ENCODE peak calls at places on chromosomes 6 and 20, in four cellular contexts. F, P, H and K are unnamed samples. For H3K4me1 and H3K27me3, the result is how much of the 10 kb centered on the place peaks cover.

GRCh38 chr20:61819484-61819846 is 246.2 kb downstream of the TAF4 start:
- DNase-seq in F (no peak), P (no peak), H (no peak), K (no peak)

GRCh38 chr6:5905431-5906339 is 101.0 kb downstream of the NRN1 start:
- DNase-seq in F (peak), P (peak), H (no peak), K (no peak)

GRCh38 chr6:138115191-138115590 is 8.0 kb upstream of the PERP start:
- DNase-seq in F (no peak), P (no peak), H (no peak), K (no peak)

GRCh38 chr6:169188051-169188863 is 65.4 kb downstream of the THBS2 start:
- DNase-seq in F (no peak), P (no peak), H (no peak), K (no peak)

GRCh38 chr6:39289490-39289889 is 24.7 kb downstream of the KCNK17 start:
- DNase-seq in F (no peak), P (no peak), H (no peak), K (no peak)

GRCh38 chr6:32183030-32183429 is 1.0 kb downstream of the AGER start:
- DNase-seq in F (no peak), P (no peak), H (no peak), K (no peak)

GRCh38 chr6:110617057-110617456 is 140.6 kb upstream of the SLC22A16 start:
- DNase-seq in F (no peak), P (no peak), H (no peak), K (no peak)

GRCh38 chr20:50338479-50339195 is 148.0 kb downstream of the CEBPB start:
- DNase-seq in F (no peak), P (no peak), H (no peak), K (no peak)

GRCh38 chr20:56945057-56945456 is 316.0 kb downstream of the TFAP2C start:
- DNase-seq in F (no peak), P (no peak), H (no peak), K (no peak)

GRCh38 chr6:37459981-37460800 is 27.2 kb downstream of the CMTR1 start:
- DNase-seq in F (no peak), P (no peak), H (peak), K (no peak)

GRCh38 chr20:20743511-20744169 is 31.2 kb upstream of the RALGAPA2 start:
- DNase-seq in F (peak), P (peak), H (no peak), K (no peak)

GRCh38 chr6:140960566-140960965 is 1172.2 kb upstream of the GJE1 start:
- DNase-seq in F (no peak), P (no peak), H (no peak), K (no peak)

GRCh38 chr6:26197736-26198625 is 110.8 kb downstream of the HFE start:
- DNase-seq in F (peak), P (no peak), H (no peak), K (peak)

GRCh38 chr20:1832634-1833033 is 62.6 kb upstream of the SIRPA start:
- DNase-seq in F (no peak), P (no peak), H (no peak), K (no peak)

GRCh38 chr20:63044204-63044600 is 37.4 kb upstream of the BHLHE23 start:
- DNase-seq in F (peak), P (peak), H (no peak), K (no peak)

GRCh38 chr6:163146036-163146435 is 268.5 kb upstream of the QKI start:
- DNase-seq in F (no peak), P (no peak), H (no peak), K (no peak)

GRCh38 chr20:41011551-41012067 is 17.0 kb upstream of the TOP1 start:
- DNase-seq in F (no peak), P (no peak), H (no peak), K (no peak)

GRCh38 chr6:80163754-80164187 is 57.3 kb downstream of the BCKDHB start:
- DNase-seq in F (no peak), P (no peak), H (no peak), K (peak)

GRCh38 chr6:119517428-119517827 is 167.9 kb upstream of the MAN1A1 start:
- DNase-seq in F (no peak), P (no peak), H (no peak), K (no peak)

GRCh38 chr6:30926644-30927043 is 5.3 kb downstream of the SFTA2 start:
- DNase-seq in F (no peak), P (no peak), H (no peak), K (no peak)

GRCh38 chr6:111796310-111796918 is 76.8 kb downstream of the FYN start:
- DNase-seq in F (no peak), P (no peak), H (no peak), K (no peak)

GRCh38 chr6:64988148-64988547 is 718.9 kb downstream of the EYS start:
- DNase-seq in F (no peak), P (no peak), H (no peak), K (no peak)

DNA sequence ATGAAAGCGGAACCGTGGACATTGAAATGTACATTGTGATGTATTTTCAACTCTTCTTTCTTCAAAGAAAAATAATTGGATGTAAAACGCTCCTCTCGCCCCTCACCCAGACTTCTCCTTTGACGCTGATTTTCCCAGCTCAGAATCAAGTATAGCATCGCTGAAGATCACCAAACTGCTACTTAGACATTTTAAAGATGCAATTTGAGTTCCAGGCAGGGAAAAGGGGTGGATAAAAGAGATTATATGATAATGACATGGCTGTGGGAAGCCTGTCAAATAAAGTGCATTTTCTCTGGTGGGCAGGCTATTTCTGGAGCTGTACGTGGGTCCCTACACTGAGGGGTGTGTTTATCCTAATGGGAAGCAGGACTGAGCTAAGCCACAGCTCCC is 240.4 kb downstream of the CDC5L start:
- DNase-seq in F (no peak), P (no peak), H (no peak), K (no peak)
- H3K4me1 ChIP-seq in F (under half), P (under half), H (under half), K (under half)

GRCh38 chr6:278494-278893 is 13.8 kb upstream of the DUSP22 start:
- DNase-seq in F (no peak), P (no peak), H (no peak), K (no peak)
- H3K27me3 ChIP-seq in F (under half), P (under half), H (half or more), K (under half)

GRCh38 chr20:10079964-10080363 is 45.2 kb downstream of the ANKEF1 start:
- DNase-seq in F (no peak), P (no peak), H (no peak), K (no peak)

GRCh38 chr20:10077081-10077471 is 42.3 kb downstream of the ANKEF1 start:
- DNase-seq in F (no peak), P (no peak), H (no peak), K (no peak)

GRCh38 chr20:10076126-10077080 is 41.6 kb downstream of the ANKEF1 start:
- DNase-seq in F (no peak), P (no peak), H (no peak), K (no peak)

GRCh38 chr20:10078403-10078802 is 43.6 kb downstream of the ANKEF1 start:
- DNase-seq in F (no peak), P (no peak), H (no peak), K (no peak)

DNA sequence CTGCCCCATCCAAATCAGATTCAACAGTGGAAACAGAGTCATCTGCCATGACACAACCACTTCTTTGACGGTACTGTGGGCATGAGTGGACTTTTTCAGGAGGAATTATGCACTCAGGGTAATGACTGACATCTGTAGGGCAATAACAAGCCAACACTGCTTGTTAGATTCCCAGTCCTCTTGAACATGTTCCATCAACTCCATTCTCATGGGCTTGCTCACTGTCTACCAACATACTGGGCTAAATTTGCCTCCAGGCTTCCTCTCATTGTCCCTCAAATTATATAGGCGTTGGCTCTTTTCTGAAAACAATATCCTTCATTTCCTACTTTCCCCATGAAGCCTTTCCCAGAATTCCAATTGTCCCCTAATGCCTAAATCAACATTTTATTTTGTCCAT is 43.1 kb downstream of the ANKEF1 start:
- DNase-seq in F (no peak), P (no peak), H (no peak), K (no peak)
- H3K27ac ChIP-seq in F (no peak), P (peak), H (no peak), K (no peak)

GRCh38 chr20:46400253-46400652 is 6.2 kb downstream of the ELMO2 start:
- DNase-seq in F (no peak), P (no peak), H (no peak), K (no peak)
- H3K4me1 ChIP-seq in F (under half), P (half or more), H (under half), K (half or more)